ENCODE peak calls at places on chromosomes 6 and 20, in five cellular contexts. Y is endodermal cell, V is pancreas, J is cardiac muscle cell, S is tibial nerve. E is an unnamed sample. For H3K4me1, the result is how much of the 10 kb centered on the place peaks cover.

GRCh38 chr20:56429941-56430340 is 17.9 kb downstream of the CASS4 start:
- DNase-seq in V (no peak), S (no peak), Y (peak), J (no peak), E (no peak)

GRCh38 chr6:169205176-169206160 is 48.2 kb downstream of the THBS2 start:
- DNase-seq in J (peak), V (no peak), Y (no peak), S (no peak), E (no peak)

GRCh38 chr20:23146857-23147256 is 60.7 kb upstream of the CD93 start:
- DNase-seq in J (no peak), S (no peak), V (no peak), Y (peak), E (no peak)

GRCh38 chr6:2839195-2839981 is 2.3 kb downstream of the SERPINB1 start:
- DNase-seq in S (no peak), Y (no peak), J (peak), V (peak), E (no peak)

GRCh38 chr6:168181776-168182765 is 103.1 kb upstream of the FRMD1 start:
- DNase-seq in Y (peak), V (no peak), S (no peak), J (no peak), E (no peak)

GRCh38 chr20:63381781-63382431 is 20.8 kb upstream of the CHRNA4 start:
- DNase-seq in V (no peak), J (no peak), S (no peak), Y (peak), E (peak)

GRCh38 chr6:157668690-157669089 is 154.4 kb upstream of the SNX9 start:
- DNase-seq in V (no peak), S (no peak), Y (no peak), J (no peak), E (no peak)

GRCh38 chr6:74851598-74851997 is 354.3 kb downstream of the COL12A1 start:
- DNase-seq in Y (no peak), V (no peak), J (peak), S (no peak), E (no peak)

GRCh38 chr20:25668446-25668845 is 28.2 kb downstream of the ZNF337 start:
- DNase-seq in J (peak), Y (no peak), S (no peak), V (no peak), E (no peak)

DNA sequence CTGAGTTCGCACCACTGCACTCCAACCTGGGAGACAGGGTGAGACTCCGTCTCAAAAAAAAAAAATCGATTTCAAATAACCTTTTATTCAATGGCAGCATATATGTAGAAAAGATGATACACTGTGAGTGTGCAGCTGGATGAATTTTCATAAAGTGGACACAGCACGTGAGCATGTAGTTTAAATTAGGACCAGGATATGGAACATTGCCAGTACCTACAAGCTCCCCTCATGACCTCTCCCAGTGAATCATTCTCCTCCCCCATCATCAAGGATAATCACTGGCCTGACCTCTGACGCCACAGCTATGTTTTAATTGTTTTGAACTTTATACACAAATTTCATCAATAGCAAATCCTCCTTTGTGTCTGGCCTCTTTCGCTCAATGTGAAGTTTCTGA is 53.8 kb upstream of the HDAC2 start:
- DNase-seq in Y (no peak), S (no peak), J (no peak), V (no peak), E (no peak)
- H3K4me3 ChIP-seq in Y (no peak), S (no peak), J (no peak), V (no peak), E (no peak)

GRCh38 chr6:26020983-26021349 is 58.4 kb downstream of the TRIM38 start:
- DNase-seq in Y (peak), V (peak), S (peak), J (peak), E (peak)
- H3K4me1 ChIP-seq in Y (under half), V (under half), S (under half), J (under half), E (under half)

DNA sequence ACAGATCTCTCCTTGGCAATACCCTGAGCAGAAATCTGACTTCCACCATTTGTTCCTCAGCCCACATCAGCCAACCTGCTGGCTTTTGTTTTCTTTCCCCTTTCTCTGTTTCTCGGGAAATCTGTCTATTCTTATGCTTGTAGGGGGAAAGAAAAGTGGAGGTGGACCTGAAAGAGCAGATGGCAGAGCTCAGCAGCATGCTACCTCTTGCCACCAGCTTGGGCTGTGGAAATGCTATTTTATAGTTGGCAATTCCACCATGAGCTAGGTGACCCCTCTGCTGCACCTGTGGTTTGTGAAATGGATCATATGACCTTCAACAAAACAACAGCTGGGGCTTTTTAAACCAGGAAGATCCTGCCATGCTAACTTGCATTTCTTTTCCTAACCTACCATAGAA is 6.8 kb upstream of the SPATS1 start:
- DNase-seq in V (no peak), J (no peak), S (no peak), Y (no peak), E (no peak)
- H3K4me3 ChIP-seq in V (no peak), J (no peak), S (no peak), Y (no peak), E (no peak)

DNA sequence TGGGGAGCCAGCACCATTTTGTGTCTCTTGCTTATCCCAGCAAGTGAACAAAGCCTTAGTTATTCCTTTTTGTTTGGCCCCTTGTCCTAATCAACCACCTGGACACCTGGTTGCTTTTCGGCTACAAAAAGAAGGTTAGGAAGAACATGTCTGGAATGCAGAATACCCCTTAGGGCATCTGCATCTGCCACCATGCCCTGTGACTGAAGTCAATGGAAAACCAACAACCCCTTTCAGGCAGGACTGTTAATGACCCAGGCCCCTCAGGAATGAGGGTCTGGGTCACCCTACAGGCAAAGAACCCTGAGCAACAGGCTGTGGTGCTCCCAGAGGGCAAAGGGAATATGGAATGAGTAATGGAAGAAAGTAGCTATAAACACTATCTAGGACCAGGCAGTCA is 78.5 kb downstream of the PDE10A start:
- DNase-seq in V (no peak), Y (no peak), S (no peak), J (no peak), E (no peak)
- H3K4me1 ChIP-seq in V (under half), Y (under half), S (under half), J (under half), E (under half)

GRCh38 chr6:143803769-143804540 is 39.2 kb upstream of the LTV1 start:
- DNase-seq in Y (peak), J (no peak), S (no peak), V (no peak), E (no peak)
- H3K4me3 ChIP-seq in Y (no peak), J (no peak), S (no peak), V (no peak), E (no peak)

GRCh38 chr6:149331871-149332270 is 14.4 kb downstream of the TAB2 start:
- DNase-seq in S (no peak), Y (no peak), J (no peak), V (no peak), E (no peak)
- H3K4me1 ChIP-seq in S (under half), Y (under half), J (half or more), V (half or more), E (under half)

E was measured in ovary.